ENCODE peak calls at places on chromosomes 5 and 9, in four cellular contexts. S is IMR-90, B is endothelial cell of umbilical vein, P is K562. I is an unnamed sample.

GRCh38 chr5:112923148-112923917 is 1.3 kb upstream of the REEP5 start:
- DNase-seq in B (no peak), P (no peak), S (no peak), I (peak)

GRCh38 chr9:94867842-94868312 is 141.4 kb downstream of the AOPEP start:
- DNase-seq in B (peak), P (no peak), S (peak), I (no peak)

GRCh38 chr9:130018260-130018659 is 24.7 kb downstream of the FNBP1 start:
- DNase-seq in P (no peak), S (peak), B (no peak), I (no peak)

GRCh38 chr5:158064331-158065123 is 205.6 kb upstream of the CLINT1 start:
- DNase-seq in B (no peak), P (no peak), S (no peak), I (no peak)

GRCh38 chr9:27491164-27491563 is 32.9 kb upstream of the IFNK start:
- DNase-seq in S (no peak), P (no peak), B (no peak), I (peak)

GRCh38 chr9:129482521-129483466 is 138.1 kb downstream of the C9orf50 start:
- DNase-seq in B (peak), S (peak), P (peak), I (no peak)

GRCh38 chr9:72271617-72272478 is 93.2 kb downstream of the ZFAND5 start:
- DNase-seq in B (peak), S (peak), P (peak), I (no peak)

GRCh38 chr5:135040331-135041144 is 6.5 kb upstream of the PITX1 start:
- DNase-seq in P (no peak), S (no peak), B (no peak), I (no peak)

GRCh38 chr5:72470817-72471216 is 36.4 kb downstream of the ZNF366 start:
- DNase-seq in P (no peak), S (peak), B (no peak), I (no peak)

GRCh38 chr9:87184956-87185642 is 237.8 kb upstream of the GAS1 start:
- DNase-seq in S (peak), P (no peak), B (no peak), I (no peak)

GRCh38 chr9:92964607-92964975 is 17.3 kb downstream of the FGD3 start:
- DNase-seq in P (no peak), B (no peak), S (no peak), I (no peak)

GRCh38 chr9:84343111-84343521 is 2.6 kb upstream of the SLC28A3 start:
- DNase-seq in B (no peak), S (peak), P (no peak), I (no peak)

GRCh38 chr5:178356459-178356872 is 123.9 kb upstream of the PHYKPL start:
- DNase-seq in B (no peak), P (no peak), S (no peak), I (no peak)

GRCh38 chr9:93960221-93960970 is 5.2 kb upstream of the BARX1 start:
- DNase-seq in P (no peak), S (no peak), B (no peak), I (no peak)

GRCh38 chr9:15837079-15837679 is 284.3 kb downstream of the CCDC171 start:
- DNase-seq in P (peak), B (peak), S (peak), I (peak)

GRCh38 chr5:126108505-126108904 is 314.7 kb upstream of the GRAMD2B start:
- DNase-seq in B (no peak), P (no peak), S (no peak), I (no peak)

GRCh38 chr9:117075636-117076035 is 339.2 kb downstream of the ASTN2 start:
- DNase-seq in S (no peak), P (no peak), B (no peak), I (no peak)

GRCh38 chr5:98605010-98605425 is 168.4 kb upstream of the RGMB start:
- DNase-seq in P (no peak), S (peak), B (peak), I (no peak)

GRCh38 chr5:142253938-142254895 is 70.6 kb downstream of the SPRY4 start:
- DNase-seq in B (no peak), P (no peak), S (peak), I (no peak)

GRCh38 chr5:963673-964531 is 44.7 kb upstream of the NKD2 start:
- DNase-seq in B (no peak), P (peak), S (peak), I (no peak)

GRCh38 chr5:53376853-53377252 is 103.6 kb upstream of the FST start:
- DNase-seq in B (no peak), P (no peak), S (no peak), I (no peak)

GRCh38 chr5:127562252-127562651 is 44.8 kb downstream of the PRRC1 start:
- DNase-seq in B (peak), P (no peak), S (no peak), I (no peak)

GRCh38 chr5:143890475-143890874 is 78.5 kb downstream of the HMHB1 start:
- DNase-seq in B (peak), S (no peak), P (no peak), I (no peak)

GRCh38 chr5:1878050-1878849 is 4.5 kb downstream of the IRX4 start:
- DNase-seq in P (no peak), S (no peak), B (no peak), I (no peak)

GRCh38 chr9:121744687-121745395 is 93.4 kb downstream of the DAB2IP start:
- DNase-seq in B (no peak), P (no peak), S (peak), I (no peak)

GRCh38 chr5:1255081-1255561 is 29.9 kb downstream of the SLC6A18 start:
- DNase-seq in B (no peak), P (no peak), S (no peak), I (no peak)

GRCh38 chr5:171893290-171893890 is 107.8 kb downstream of the SMIM23 start:
- DNase-seq in P (no peak), B (no peak), S (peak), I (no peak)
- TF ChIP-seq FOS in P (no peak), B (no peak), S (no peak), I (no peak)

GRCh38 chr5:139273572-139274264 is 19.8 kb upstream of the MATR3 start:
- DNase-seq in S (peak), B (peak), P (peak), I (peak)
- TF ChIP-seq FOS in S (no peak), B (no peak), P (no peak), I (no peak)

GRCh38 chr9:135971106-135971766 is 10.1 kb upstream of the UBAC1 start:
- DNase-seq in S (peak), B (no peak), P (no peak), I (no peak)
- TF ChIP-seq FOS in S (no peak), B (no peak), P (no peak), I (no peak)

GRCh38 chr9:125815568-125815967 is 68.4 kb downstream of the PBX3 start:
- DNase-seq in S (peak), P (no peak), B (no peak), I (no peak)
- TF ChIP-seq FOS in S (no peak), P (no peak), B (no peak), I (no peak)

GRCh38 chr9:80964951-80965350 is 724.4 kb downstream of the TLE1 start:
- DNase-seq in S (no peak), B (no peak), P (no peak), I (no peak)
- TF ChIP-seq FOS in S (no peak), B (no peak), P (no peak), I (no peak)

GRCh38 chr9:136220017-136220729 is 15.2 kb upstream of the LHX3 start:
- DNase-seq in B (no peak), P (peak), S (peak), I (no peak)
- TF ChIP-seq FOS in B (no peak), P (peak), S (peak), I (no peak)

DNA sequence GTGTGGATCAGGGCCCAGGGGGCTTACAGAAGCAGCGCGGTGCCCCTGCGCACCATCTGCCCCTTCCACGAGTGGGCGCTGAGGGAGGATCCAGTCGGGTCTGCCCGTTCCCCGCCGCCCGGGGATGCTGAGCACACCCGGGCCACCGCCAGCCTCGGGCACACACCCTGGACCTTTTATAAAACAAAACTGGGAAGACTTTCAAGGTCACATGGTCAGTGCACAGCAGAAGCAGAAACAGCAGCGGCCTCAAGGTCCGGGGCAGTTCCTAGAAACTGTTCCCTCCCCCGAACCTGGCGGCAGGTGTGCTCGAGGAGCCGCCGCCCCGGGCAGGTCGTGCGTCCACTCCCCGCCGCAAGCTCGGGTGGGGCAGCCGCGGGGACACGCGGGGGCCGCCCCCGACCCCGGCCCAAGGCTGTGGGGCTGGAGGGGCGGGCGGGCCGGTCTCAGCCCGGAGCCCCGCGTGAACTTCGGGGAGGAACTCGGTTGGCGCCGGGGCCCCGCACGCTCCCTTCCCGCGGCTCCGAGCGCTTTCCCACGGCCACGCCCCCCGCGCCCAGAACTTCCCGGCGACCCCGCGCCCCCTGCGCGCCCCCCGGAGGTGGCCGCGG is 619 bp upstream of the PPP1R26 start:
- DNase-seq in P (peak), S (no peak), B (peak), I (no peak)
- TF ChIP-seq FOS in P (no peak), S (no peak), B (no peak), I (no peak)

GRCh38 chr9:38042626-38043359 is 26.2 kb downstream of the SHB start:
- DNase-seq in B (no peak), P (no peak), S (no peak), I (no peak)
- TF ChIP-seq FOS in B (no peak), P (no peak), S (no peak), I (no peak)

DNA sequence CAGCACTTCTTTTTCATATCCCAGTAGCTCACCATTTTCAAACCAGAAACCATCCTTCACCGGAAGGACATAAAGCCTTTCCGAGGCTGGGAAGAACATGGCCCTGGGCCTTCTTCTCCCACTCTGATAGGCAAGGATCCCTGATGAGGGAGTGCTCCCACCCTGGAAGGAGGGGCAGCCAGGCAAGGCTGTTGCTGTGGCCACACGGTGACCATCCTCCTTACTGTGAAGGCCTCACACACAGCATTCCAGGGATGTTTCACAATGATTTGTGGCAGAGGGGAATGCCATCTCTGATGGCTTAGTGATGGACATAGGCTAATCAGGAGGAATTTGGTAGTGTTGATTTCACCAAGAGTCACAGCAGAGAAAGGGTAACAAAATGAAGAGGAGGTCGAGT is 130.7 kb downstream of the ADAMTS12 start:
- DNase-seq in P (no peak), S (peak), B (no peak), I (no peak)
- TF ChIP-seq FOS in P (no peak), S (no peak), B (no peak), I (no peak)

GRCh38 chr9:133524679-133525228 is at the start of gene MYMK:
- DNase-seq in S (no peak), B (no peak), P (no peak), I (no peak)

GRCh38 chr9:133522073-133522910 is 2.5 kb downstream of the MYMK start:
- DNase-seq in S (no peak), B (no peak), P (no peak), I (no peak)

GRCh38 chr9:133525677-133526076 is 918 bp upstream of the MYMK start:
- DNase-seq in P (no peak), B (no peak), S (no peak), I (no peak)

GRCh38 chr9:133523096-133523495 is 1.7 kb downstream of the MYMK start:
- DNase-seq in P (no peak), S (no peak), B (no peak), I (no peak)

DNA sequence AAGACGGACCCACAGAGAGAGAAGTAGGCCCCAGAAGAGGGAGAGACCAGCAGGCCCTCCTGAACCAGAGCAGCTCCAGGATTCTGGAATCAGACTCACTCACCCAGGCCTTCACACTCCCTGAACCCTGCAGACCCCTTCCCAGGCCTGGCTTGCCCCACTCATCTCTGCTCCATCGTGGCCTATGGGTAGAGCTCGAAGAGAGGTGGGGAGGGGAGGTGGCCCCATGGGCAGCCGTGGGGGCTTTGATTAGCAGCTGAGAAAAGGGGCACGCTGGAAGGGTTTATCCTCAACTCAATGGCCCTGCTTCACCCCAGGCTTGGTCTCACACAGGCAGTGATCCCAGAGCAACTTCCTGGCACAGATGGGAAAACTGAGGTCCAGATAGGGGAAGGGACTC is 613 bp downstream of the MYMK start:
- DNase-seq in B (no peak), P (no peak), S (no peak), I (no peak)
- TF ChIP-seq FOS in B (no peak), P (no peak), S (no peak), I (no peak)